ENCODE peak calls at places on chromosomes 6 and 20, in five cellular contexts. B, Q, T, E and F are unnamed samples.

GRCh38 chr20:23225407-23226060 is 125.1 kb upstream of the NXT1 start:
- DNase-seq in B (no peak), T (no peak), Q (no peak), E (no peak), F (no peak)

GRCh38 chr20:4869290-4870193 is 131.8 kb downstream of the SLC23A2 start:
- DNase-seq in E (no peak), B (no peak), Q (no peak), T (no peak), F (no peak)

GRCh38 chr20:57672164-57672563 is 37.7 kb downstream of the PMEPA1 start:
- DNase-seq in B (no peak), T (no peak), E (no peak), Q (no peak), F (no peak)

GRCh38 chr20:1805161-1805581 is 90.0 kb upstream of the SIRPA start:
- DNase-seq in B (no peak), T (no peak), Q (no peak), E (no peak), F (no peak)

GRCh38 chr6:424741-425417 is 33.3 kb downstream of the IRF4 start:
- DNase-seq in B (no peak), Q (no peak), T (no peak), E (no peak), F (no peak)

GRCh38 chr20:61659652-61660346 is 405.9 kb downstream of the TAF4 start:
- DNase-seq in E (no peak), Q (no peak), B (no peak), T (no peak), F (no peak)

GRCh38 chr6:1771324-1771723 is 161.6 kb downstream of the FOXC1 start:
- DNase-seq in T (no peak), B (no peak), Q (no peak), E (no peak), F (no peak)

GRCh38 chr20:19274412-19275015 is 62.1 kb downstream of the SLC24A3 start:
- DNase-seq in E (no peak), Q (no peak), T (no peak), B (no peak), F (no peak)

GRCh38 chr6:55941713-55942112 is 66.3 kb upstream of the BMP5 start:
- DNase-seq in E (no peak), T (no peak), Q (no peak), B (no peak), F (no peak)

GRCh38 chr20:33697129-33697528 is 10.9 kb upstream of the E2F1 start:
- DNase-seq in E (no peak), B (no peak), T (no peak), Q (no peak), F (no peak)

GRCh38 chr6:150492507-150492906 is 107.2 kb upstream of the PLEKHG1 start:
- DNase-seq in T (no peak), E (peak), B (no peak), Q (no peak), F (peak)

GRCh38 chr6:28977351-28978136 is 27.6 kb downstream of the ZNF311 start:
- DNase-seq in T (no peak), E (no peak), Q (no peak), B (no peak), F (no peak)

GRCh38 chr6:35359744-35360348 is 17.5 kb downstream of the PPARD start:
- DNase-seq in T (no peak), Q (no peak), B (no peak), E (no peak), F (no peak)

GRCh38 chr6:72425003-72425681 is 196.7 kb upstream of the KCNQ5 start:
- DNase-seq in Q (no peak), T (no peak), E (no peak), B (no peak), F (no peak)

GRCh38 chr20:38866265-38867061 is 59.8 kb upstream of the FAM83D start:
- DNase-seq in T (no peak), Q (no peak), E (no peak), B (no peak), F (no peak)

GRCh38 chr6:43823879-43824740 is 54.1 kb downstream of the VEGFA start:
- DNase-seq in Q (peak), E (no peak), T (no peak), B (no peak), F (no peak)

GRCh38 chr6:17393335-17394191 is at the start of gene CAP2:
- DNase-seq in B (peak), Q (peak), T (no peak), E (no peak), F (no peak)

GRCh38 chr6:9745966-9746365 is 668.9 kb downstream of the TFAP2A start:
- DNase-seq in Q (no peak), T (no peak), E (no peak), B (no peak), F (no peak)

GRCh38 chr6:3194535-3195376 is 32.7 kb downstream of the TUBB2B start:
- DNase-seq in B (peak), Q (no peak), T (no peak), E (no peak), F (no peak)

GRCh38 chr20:34627458-34627857 is 49.4 kb downstream of the PIGU start:
- DNase-seq in T (no peak), B (no peak), E (no peak), Q (no peak), F (no peak)

GRCh38 chr6:14852375-14852774 is 393.5 kb upstream of the JARID2 start:
- DNase-seq in T (no peak), B (no peak), E (no peak), Q (no peak), F (no peak)

GRCh38 chr6:72245565-72245964 is 359.2 kb downstream of the RIMS1 start:
- DNase-seq in T (no peak), B (no peak), Q (no peak), E (no peak), F (no peak)

GRCh38 chr6:45619994-45620471 is 242.3 kb upstream of the SUPT3H start:
- DNase-seq in Q (no peak), E (no peak), B (peak), T (no peak), F (no peak)

GRCh38 chr6:8215631-8216030 is 113.3 kb upstream of the EEF1E1 start:
- DNase-seq in E (no peak), T (no peak), Q (no peak), B (no peak), F (no peak)

DNA sequence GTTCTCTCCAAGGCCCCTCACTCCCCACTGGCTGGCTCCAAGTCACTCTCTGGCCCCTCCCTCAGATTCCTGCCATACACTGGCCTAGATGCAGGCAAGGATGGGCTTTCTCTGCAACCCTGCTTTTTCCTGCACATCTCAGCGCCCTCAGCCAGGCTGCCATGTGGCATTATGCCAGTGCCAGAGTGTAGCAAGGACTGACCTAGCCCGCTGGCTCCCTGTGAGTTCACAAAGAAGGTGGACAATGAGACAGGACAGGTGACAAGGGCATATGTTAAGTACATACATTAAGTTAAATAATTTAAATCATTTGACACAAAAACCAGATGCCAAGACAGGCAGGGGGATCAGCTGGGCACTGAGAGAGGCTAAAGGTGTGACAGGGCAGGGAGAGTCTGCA is 394.6 kb downstream of the ZFAND3 start:
- DNase-seq in B (no peak), Q (no peak), E (no peak), T (no peak), F (no peak)
- TF ChIP-seq SRF in B (no peak), Q (no peak), E (no peak), T (no peak), F (no peak)

DNA sequence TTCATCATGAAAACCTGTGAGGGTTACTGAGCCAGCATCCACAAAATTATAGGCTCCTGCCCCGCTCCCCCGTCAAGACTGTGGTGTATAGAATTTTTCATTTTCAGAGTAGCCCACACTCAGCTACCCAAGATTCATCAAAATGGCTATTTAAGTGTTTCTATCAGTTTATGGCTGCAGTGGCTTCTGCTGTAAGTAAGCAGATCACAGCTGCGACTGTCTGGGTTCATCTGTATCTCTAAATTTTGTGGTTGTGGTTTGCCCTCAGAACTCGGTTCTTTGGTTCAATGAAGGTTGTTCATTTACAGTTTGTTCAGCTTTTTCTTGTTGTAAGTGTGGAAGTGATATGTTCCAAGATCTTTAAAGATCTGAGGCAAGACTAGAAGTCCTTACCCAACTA is 284.2 kb downstream of the DOK5 start:
- DNase-seq in E (no peak), B (no peak), T (no peak), Q (no peak), F (no peak)
- TF ChIP-seq SRF in E (no peak), B (no peak), T (no peak), Q (no peak), F (no peak)

DNA sequence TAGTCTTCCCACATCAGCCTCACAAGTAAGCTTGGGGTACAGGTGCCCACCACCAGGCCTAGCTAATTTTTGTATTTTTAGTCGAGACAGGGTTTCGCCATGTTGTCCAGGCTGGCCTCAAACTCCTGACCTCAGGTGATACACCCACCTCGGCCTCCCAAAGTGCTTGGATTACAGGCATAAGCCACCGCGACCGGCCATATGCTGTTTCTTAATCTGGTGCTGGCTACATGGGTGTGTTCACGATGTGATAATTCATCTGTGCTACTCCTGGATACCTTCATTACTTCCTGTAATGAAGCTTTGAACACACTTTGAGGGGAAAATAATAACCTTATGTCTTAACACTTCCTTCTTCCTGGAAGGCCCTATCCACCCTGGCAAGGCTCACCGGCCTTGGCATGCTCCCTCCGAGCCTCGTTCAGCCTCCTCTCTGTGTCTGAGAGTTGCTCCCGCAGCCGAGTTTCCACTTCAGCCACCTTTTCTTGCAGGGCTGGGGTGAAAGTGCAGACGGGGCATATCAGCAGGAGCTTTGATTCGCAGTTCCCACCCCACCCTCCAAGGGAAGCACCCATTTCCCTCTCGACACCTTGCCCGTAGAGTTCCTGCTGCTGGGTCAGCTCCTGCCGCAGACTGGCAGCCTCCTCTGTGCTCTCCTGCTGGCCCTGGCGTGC is 5.6 kb upstream of the PSORS1C2 start:
- DNase-seq in E (no peak), Q (no peak), B (no peak), T (no peak), F (no peak)
- TF ChIP-seq SRF in E (no peak), Q (no peak), B (no peak), T (no peak), F (no peak)

GRCh38 chr20:3786126-3786484 is 435 bp downstream of the CENPB start:
- DNase-seq in B (peak), E (no peak), Q (no peak), T (no peak), F (no peak)
- TF ChIP-seq SRF in B (no peak), E (no peak), Q (no peak), T (no peak), F (no peak)